ENCODE peak calls at places on chromosomes 1 and 21, in six cellular contexts. Y, S, L, B, M and G are unnamed samples.

GRCh38 chr1:30760596-30761311 is 3.2 kb upstream of the LAPTM5 start:
- DNase-seq in Y (no peak), S (no peak), L (no peak), B (no peak), M (no peak), G (no peak)

GRCh38 chr21:35352066-35352770 is 303.1 kb upstream of the RUNX1 start:
- DNase-seq in Y (peak; percentile 73), S (peak; percentile 91), L (no peak), B (no peak), M (no peak), G (no peak)

GRCh38 chr1:165928075-165928731 is 100.8 kb downstream of the UCK2 start:
- DNase-seq in Y (peak; percentile 58), S (peak; percentile 64), L (no peak), B (peak; percentile 60), M (no peak), G (peak; percentile 32)

GRCh38 chr1:20361401-20361800 is 70.7 kb downstream of the VWA5B1 start:
- DNase-seq in Y (peak; percentile 29), S (peak; percentile 37), L (no peak), B (no peak), M (no peak), G (no peak)

GRCh38 chr1:245797592-245798366 is 643.0 kb downstream of the KIF26B start:
- DNase-seq in Y (peak; percentile 22), S (peak; percentile 34), L (no peak), B (peak; percentile 63), M (no peak), G (no peak)

GRCh38 chr21:14991957-14992356 is 72.8 kb downstream of the NRIP1 start:
- DNase-seq in Y (peak; percentile 35), S (no peak), L (no peak), B (no peak), M (no peak), G (no peak)

GRCh38 chr21:44845418-44846200 is 27.7 kb upstream of the SUMO3 start:
- DNase-seq in Y (peak; percentile 85), S (peak; percentile 80), L (no peak), B (peak; percentile 88), M (peak; percentile 64), G (peak; percentile 82)

GRCh38 chr1:219798283-219799030 is 129.9 kb downstream of the SLC30A10 start:
- DNase-seq in Y (peak; percentile 53), S (peak; percentile 87), L (no peak), B (no peak), M (no peak), G (peak; percentile 53)

GRCh38 chr1:210232524-210233215 is at the start of gene SERTAD4:
- DNase-seq in Y (peak; percentile 46), S (peak; percentile 68), L (no peak), B (peak; percentile 67), M (peak; percentile 70), G (peak; percentile 47)

GRCh38 chr1:231353086-231353485 is 15.0 kb downstream of the SPRTN start:
- DNase-seq in Y (no peak), S (no peak), L (no peak), B (no peak), M (no peak), G (no peak)

GRCh38 chr1:231347961-231348360 is 9.9 kb downstream of the SPRTN start:
- DNase-seq in Y (no peak), S (no peak), L (no peak), B (no peak), M (no peak), G (no peak)

GRCh38 chr1:231351816-231352215 is 13.7 kb downstream of the SPRTN start:
- DNase-seq in Y (no peak), S (no peak), L (no peak), B (no peak), M (no peak), G (no peak)

DNA sequence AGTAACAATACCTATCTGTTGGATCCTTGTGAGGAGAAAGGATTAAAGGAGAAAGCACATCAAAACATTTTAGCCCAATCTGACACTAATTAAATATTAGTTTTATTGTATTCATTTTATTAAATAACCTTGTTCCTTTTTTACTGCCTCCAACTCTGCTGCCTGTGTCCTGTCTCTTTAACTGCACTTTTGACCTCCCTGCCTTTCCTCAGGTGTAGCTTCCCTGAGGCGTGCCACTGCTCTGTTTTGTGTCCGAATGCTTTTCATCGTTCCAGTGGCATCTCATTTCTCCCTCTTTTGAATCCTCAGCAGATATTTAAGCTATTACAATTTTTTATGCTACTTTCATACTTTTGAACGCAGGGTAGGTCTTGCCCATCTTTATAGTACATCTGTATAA is 10.3 kb downstream of the SPRTN start:
- DNase-seq in Y (no peak), S (no peak), L (no peak), B (no peak), M (no peak), G (no peak)
- H3K36me3 ChIP-seq in Y (peaks cover 30% of the 10 kb centered on the region), S (peaks cover 28% of the 10 kb centered on the region), L (peaks cover 1% of the 10 kb centered on the region), B (peaks cover 7% of the 10 kb centered on the region), M (peaks cover 25% of the 10 kb centered on the region), G (peaks cover 48% of the 10 kb centered on the region)

DNA sequence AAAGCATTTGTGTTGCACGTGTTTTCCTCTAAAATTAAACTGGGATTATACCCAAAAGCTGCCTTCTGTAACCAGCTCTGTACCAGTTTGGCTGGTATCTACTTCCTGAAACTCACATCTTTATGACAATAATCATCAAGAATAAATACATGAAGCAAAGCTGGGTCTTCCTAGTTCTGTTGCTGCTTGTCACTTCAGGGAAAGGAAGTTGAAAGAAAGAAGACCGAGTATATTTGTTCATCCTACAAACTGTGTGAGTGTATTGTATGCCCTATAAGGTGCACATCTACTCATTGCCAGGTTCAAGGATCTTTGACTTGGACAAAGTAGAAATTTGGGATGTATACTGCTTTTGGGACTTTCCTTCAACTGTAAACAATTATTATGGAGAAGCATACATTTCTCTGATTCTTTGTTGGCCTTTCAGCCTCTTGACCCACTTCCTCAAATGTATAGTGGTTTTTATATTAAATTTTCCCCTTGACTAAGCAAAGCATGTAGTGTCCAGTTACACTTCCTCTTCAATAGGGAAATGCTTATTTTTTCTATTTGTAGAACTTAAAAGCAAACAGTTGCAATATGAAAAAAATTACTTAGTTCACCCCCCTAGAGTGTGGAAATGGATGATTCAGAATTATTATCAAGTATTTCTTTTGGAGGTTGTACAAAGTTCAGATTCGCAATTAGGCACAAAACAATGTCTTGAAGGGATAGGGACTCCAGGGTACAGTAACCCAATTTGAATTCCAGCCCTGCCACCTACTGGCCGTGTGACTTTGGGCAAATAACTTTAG is 28.9 kb upstream of the IFNGR2 start:
- DNase-seq in Y (peak; percentile 82), S (peak; percentile 58), L (no peak), B (peak; percentile 35), M (peak; percentile 53), G (peak; percentile 49)
- H3K36me3 ChIP-seq in Y (no peaks in the 10 kb centered on the region), S (no peaks in the 10 kb centered on the region), L (no peaks in the 10 kb centered on the region), B (no peaks in the 10 kb centered on the region), M (no peaks in the 10 kb centered on the region), G (no peaks in the 10 kb centered on the region)

GRCh38 chr1:3639397-3639911 is 10.4 kb downstream of the WRAP73 start:
- DNase-seq in Y (no peak), S (no peak), L (no peak), B (no peak), M (no peak), G (no peak)
- H3K36me3 ChIP-seq in Y (peaks cover 28% of the 10 kb centered on the region), S (peaks cover 4% of the 10 kb centered on the region), L (peaks cover 19% of the 10 kb centered on the region), B (no peaks in the 10 kb centered on the region), M (peaks cover 12% of the 10 kb centered on the region), G (peaks cover 12% of the 10 kb centered on the region)

DNA sequence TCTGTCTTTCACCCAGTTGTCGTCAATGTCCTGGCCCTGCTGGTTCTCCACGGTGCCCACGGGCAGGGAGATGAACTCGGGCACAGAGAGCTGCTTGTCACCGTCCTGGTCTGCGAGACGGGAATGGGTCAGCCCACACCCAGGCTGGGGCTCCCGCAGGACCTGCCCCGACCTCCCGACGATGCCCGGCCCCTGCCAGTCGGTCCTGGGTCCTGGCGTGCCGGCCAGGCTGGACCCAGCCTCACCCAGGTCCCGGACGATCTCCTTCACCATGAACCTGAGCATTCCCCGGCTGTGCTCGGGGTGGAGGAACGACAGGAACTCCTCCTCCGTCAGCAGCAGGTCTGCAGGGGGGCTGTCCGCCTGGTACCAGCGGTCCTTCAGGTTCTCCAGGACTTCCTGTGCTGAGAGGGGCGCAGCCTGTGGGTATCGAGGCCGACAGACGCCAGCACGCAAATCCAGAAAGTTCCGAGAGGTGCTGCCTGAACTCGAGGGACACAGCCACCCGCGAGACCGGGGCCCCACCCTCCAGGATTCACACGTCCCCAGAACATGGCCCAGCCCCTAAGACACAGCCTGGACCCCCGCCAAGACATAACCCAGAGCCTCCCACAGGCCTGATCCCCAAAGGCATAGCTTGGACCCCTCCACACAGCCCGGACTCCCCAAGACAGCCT is 4.7 kb upstream of the TNFRSF4 start:
- DNase-seq in Y (no peak), S (no peak), L (no peak), B (no peak), M (no peak), G (no peak)
- H3K36me3 ChIP-seq in Y (peaks cover 31% of the 10 kb centered on the region), S (peaks cover 5% of the 10 kb centered on the region), L (peaks cover 36% of the 10 kb centered on the region), B (no peaks in the 10 kb centered on the region), M (peaks cover 18% of the 10 kb centered on the region), G (peaks cover 11% of the 10 kb centered on the region)

DNA sequence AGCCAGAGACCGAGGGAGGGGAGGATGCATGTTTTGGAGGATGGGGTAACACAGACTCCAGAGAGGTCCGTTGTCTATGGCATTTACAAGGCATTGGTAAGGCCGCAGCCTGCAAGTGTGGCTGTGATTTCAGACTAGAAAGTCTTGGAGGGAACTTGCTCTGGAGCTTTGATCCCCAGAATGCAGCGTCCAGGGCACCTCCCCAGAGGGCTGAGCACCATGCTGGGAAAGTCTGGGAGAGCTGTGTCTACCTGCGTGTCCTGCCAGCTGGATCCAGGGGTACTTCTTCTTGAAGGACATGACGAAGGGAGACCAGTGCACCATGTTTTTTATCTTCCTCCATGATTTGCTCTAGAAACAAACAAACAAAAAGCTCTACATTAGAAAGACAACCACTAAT is 90.7 kb downstream of the ITPKB start:
- DNase-seq in Y (no peak), S (no peak), L (no peak), B (no peak), M (no peak), G (no peak)
- H3K36me3 ChIP-seq in Y (no peaks in the 10 kb centered on the region), S (no peaks in the 10 kb centered on the region), L (no peaks in the 10 kb centered on the region), B (no peaks in the 10 kb centered on the region), M (no peaks in the 10 kb centered on the region), G (peaks cover 13% of the 10 kb centered on the region)

DNA sequence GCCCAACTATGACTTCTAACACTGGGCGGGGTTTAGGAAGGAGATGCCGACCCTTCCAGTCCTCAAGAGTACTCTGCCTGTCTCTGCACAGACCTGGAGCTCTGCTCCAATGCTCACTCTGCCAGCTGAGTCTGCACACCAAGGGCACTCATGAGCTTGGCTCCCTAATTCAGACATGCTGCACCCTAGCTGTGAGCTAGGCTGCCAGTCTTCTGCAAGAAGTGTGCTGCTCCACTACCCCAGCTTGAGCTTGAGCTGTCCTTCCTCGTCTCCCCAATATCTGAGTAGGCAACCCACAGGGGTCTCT is 13.2 kb downstream of the TP53BP2 start:
- DNase-seq in Y (no peak), S (peak; percentile 25), L (no peak), B (no peak), M (no peak), G (peak; percentile 23)
- H3K36me3 ChIP-seq in Y (no peaks in the 10 kb centered on the region), S (no peaks in the 10 kb centered on the region), L (no peaks in the 10 kb centered on the region), B (no peaks in the 10 kb centered on the region), M (no peaks in the 10 kb centered on the region), G (no peaks in the 10 kb centered on the region)

DNA sequence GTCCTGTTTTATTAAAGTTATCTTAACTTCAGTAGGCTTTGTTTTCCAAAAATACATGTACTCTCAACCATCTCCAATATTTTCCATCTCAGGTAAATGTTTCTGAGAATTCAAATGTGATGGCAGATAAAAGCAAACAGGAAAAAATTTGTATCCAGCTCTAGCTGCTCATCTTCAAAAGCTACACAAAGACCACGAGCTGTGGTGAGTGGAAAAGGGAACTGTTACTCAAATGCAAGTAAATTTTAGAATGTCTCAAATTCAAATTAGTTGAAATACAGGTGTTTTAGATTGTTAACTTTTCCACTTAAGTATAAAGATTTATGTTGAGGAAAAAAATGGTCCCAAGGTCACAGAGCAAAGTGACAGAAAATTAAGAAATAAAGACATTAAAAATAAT is 216.0 kb downstream of the SLC45A1 start:
- DNase-seq in Y (no peak), S (no peak), L (no peak), B (no peak), M (no peak), G (no peak)
- H3K36me3 ChIP-seq in Y (peaks cover 14% of the 10 kb centered on the region), S (no peaks in the 10 kb centered on the region), L (no peaks in the 10 kb centered on the region), B (no peaks in the 10 kb centered on the region), M (no peaks in the 10 kb centered on the region), G (peaks cover 3% of the 10 kb centered on the region)

GRCh38 chr1:204971700-204972336 is 71.2 kb upstream of the CNTN2 start:
- DNase-seq in Y (peak; percentile 75), S (peak; percentile 95), L (peak; percentile 27), B (no peak), M (no peak), G (peak; percentile 71)
- H3K36me3 ChIP-seq in Y (no peaks in the 10 kb centered on the region), S (peaks cover 25% of the 10 kb centered on the region), L (peaks cover 3% of the 10 kb centered on the region), B (no peaks in the 10 kb centered on the region), M (no peaks in the 10 kb centered on the region), G (peaks cover 8% of the 10 kb centered on the region)